ENCODE peak calls at places on chromosomes 16 and 17, in five cellular contexts. One of them, this sample, is unnamed.
A peak's percentile ranks its signal among the peaks of the same experiment; 100 is the strongest.

GRCh38 chr17:44987194-44987882 is 19.2 kb upstream of the C1QL1 start:
- DNase-seq in NB4: no peak
- DNase-seq in cerebellum: no peak
- DNase-seq in activated CD4-positive, alpha-beta T cell treated with anti-CD3 and anti-CD28 coated beads, Interleukin-2, amount 10 ng/mL, durations not matched to agents 7 days and 5 days: no peak
- DNase-seq in progenitor cell of endocrine pancreas: no peak
- DNase-seq in this sample: no peak

GRCh38 chr17:79180358-79181005 is 105.9 kb downstream of the ENGASE start:
- DNase-seq in cerebellum: no peak
- DNase-seq in progenitor cell of endocrine pancreas: no peak
- DNase-seq in NB4: no peak
- DNase-seq in activated CD4-positive, alpha-beta T cell treated with anti-CD3 and anti-CD28 coated beads, Interleukin-2, amount 10 ng/mL, durations not matched to agents 7 days and 5 days: no peak
- DNase-seq in this sample: no peak

GRCh38 chr17:44200478-44201155 is 933 bp upstream of the ATXN7L3 start:
- DNase-seq in progenitor cell of endocrine pancreas: no peak
- DNase-seq in activated CD4-positive, alpha-beta T cell treated with anti-CD3 and anti-CD28 coated beads, Interleukin-2, amount 10 ng/mL, durations not matched to agents 7 days and 5 days: peak; percentile 25
- DNase-seq in NB4: no peak
- DNase-seq in cerebellum: no peak
- DNase-seq in this sample: no peak

GRCh38 chr16:65426484-65426883 is 304.6 kb upstream of the CDH11 start:
- DNase-seq in progenitor cell of endocrine pancreas: no peak
- DNase-seq in NB4: no peak
- DNase-seq in cerebellum: no peak
- DNase-seq in activated CD4-positive, alpha-beta T cell treated with anti-CD3 and anti-CD28 coated beads, Interleukin-2, amount 10 ng/mL, durations not matched to agents 7 days and 5 days: no peak
- DNase-seq in this sample: no peak

GRCh38 chr17:75639771-75640555 is 6.7 kb downstream of the SMIM5 start:
- DNase-seq in progenitor cell of endocrine pancreas: no peak
- DNase-seq in activated CD4-positive, alpha-beta T cell treated with anti-CD3 and anti-CD28 coated beads, Interleukin-2, amount 10 ng/mL, durations not matched to agents 7 days and 5 days: no peak
- DNase-seq in cerebellum: no peak
- DNase-seq in NB4: no peak
- DNase-seq in this sample: no peak

GRCh38 chr17:7841622-7842379 is 7.8 kb downstream of the KDM6B start:
- DNase-seq in NB4: peak; percentile 80
- DNase-seq in activated CD4-positive, alpha-beta T cell treated with anti-CD3 and anti-CD28 coated beads, Interleukin-2, amount 10 ng/mL, durations not matched to agents 7 days and 5 days: peak; percentile 85
- DNase-seq in progenitor cell of endocrine pancreas: peak; percentile 97
- DNase-seq in cerebellum: peak; percentile 89
- DNase-seq in this sample: peak; percentile 86

GRCh38 chr16:50480206-50480605 is 68.0 kb upstream of the NKD1 start:
- DNase-seq in progenitor cell of endocrine pancreas: no peak
- DNase-seq in activated CD4-positive, alpha-beta T cell treated with anti-CD3 and anti-CD28 coated beads, Interleukin-2, amount 10 ng/mL, durations not matched to agents 7 days and 5 days: no peak
- DNase-seq in NB4: no peak
- DNase-seq in cerebellum: no peak
- DNase-seq in this sample: no peak

GRCh38 chr17:79748296-79749099 is 17.8 kb downstream of the ENPP7 start:
- DNase-seq in cerebellum: no peak
- DNase-seq in activated CD4-positive, alpha-beta T cell treated with anti-CD3 and anti-CD28 coated beads, Interleukin-2, amount 10 ng/mL, durations not matched to agents 7 days and 5 days: no peak
- DNase-seq in progenitor cell of endocrine pancreas: no peak
- DNase-seq in NB4: no peak
- DNase-seq in this sample: no peak

GRCh38 chr16:6157806-6158205 is 1060.2 kb upstream of the EEF2KMT start:
- DNase-seq in cerebellum: no peak
- DNase-seq in NB4: no peak
- DNase-seq in progenitor cell of endocrine pancreas: no peak
- DNase-seq in activated CD4-positive, alpha-beta T cell treated with anti-CD3 and anti-CD28 coated beads, Interleukin-2, amount 10 ng/mL, durations not matched to agents 7 days and 5 days: no peak
- DNase-seq in this sample: no peak

GRCh38 chr17:2796164-2797140 is at the start of gene RAP1GAP2:
- DNase-seq in NB4: peak; percentile 95
- DNase-seq in progenitor cell of endocrine pancreas: no peak
- DNase-seq in activated CD4-positive, alpha-beta T cell treated with anti-CD3 and anti-CD28 coated beads, Interleukin-2, amount 10 ng/mL, durations not matched to agents 7 days and 5 days: peak; percentile 89
- DNase-seq in cerebellum: no peak
- DNase-seq in this sample: no peak

GRCh38 chr17:79396696-79397095 is 214.2 kb downstream of the RBFOX3 start:
- DNase-seq in NB4: no peak
- DNase-seq in progenitor cell of endocrine pancreas: no peak
- DNase-seq in activated CD4-positive, alpha-beta T cell treated with anti-CD3 and anti-CD28 coated beads, Interleukin-2, amount 10 ng/mL, durations not matched to agents 7 days and 5 days: no peak
- DNase-seq in cerebellum: no peak
- DNase-seq in this sample: no peak

GRCh38 chr16:88936008-88936912 is 40.7 kb downstream of the CBFA2T3 start:
- DNase-seq in progenitor cell of endocrine pancreas: no peak
- DNase-seq in activated CD4-positive, alpha-beta T cell treated with anti-CD3 and anti-CD28 coated beads, Interleukin-2, amount 10 ng/mL, durations not matched to agents 7 days and 5 days: peak; percentile 24
- DNase-seq in cerebellum: no peak
- DNase-seq in NB4: peak; percentile 96
- DNase-seq in this sample: no peak

GRCh38 chr16:49600976-49601375 is 227.4 kb downstream of the C16orf78 start:
- DNase-seq in cerebellum: no peak
- DNase-seq in NB4: no peak
- DNase-seq in activated CD4-positive, alpha-beta T cell treated with anti-CD3 and anti-CD28 coated beads, Interleukin-2, amount 10 ng/mL, durations not matched to agents 7 days and 5 days: no peak
- DNase-seq in progenitor cell of endocrine pancreas: no peak
- DNase-seq in this sample: no peak

GRCh38 chr16:81831722-81832126 is 52.6 kb downstream of the PLCG2 start:
- DNase-seq in NB4: peak; percentile 99
- DNase-seq in progenitor cell of endocrine pancreas: no peak
- DNase-seq in activated CD4-positive, alpha-beta T cell treated with anti-CD3 and anti-CD28 coated beads, Interleukin-2, amount 10 ng/mL, durations not matched to agents 7 days and 5 days: peak; percentile 46
- DNase-seq in cerebellum: no peak
- DNase-seq in this sample: no peak

GRCh38 chr16:15530085-15530484 is 95.7 kb downstream of the BMERB1 start:
- DNase-seq in cerebellum: no peak
- DNase-seq in NB4: no peak
- DNase-seq in activated CD4-positive, alpha-beta T cell treated with anti-CD3 and anti-CD28 coated beads, Interleukin-2, amount 10 ng/mL, durations not matched to agents 7 days and 5 days: no peak
- DNase-seq in progenitor cell of endocrine pancreas: no peak
- DNase-seq in this sample: no peak

This sample was measured in HFFc6.